ENCODE peak calls at places on chromosomes 12 and 14, in five cellular contexts. A is HepG2, B is K562, G is GM12878, E is H1. I is an unnamed sample.

GRCh38 chr12:3061129-3061857 is 15.9 kb upstream of the TSPAN9 start:
- DNase-seq in G (no peak), B (no peak), A (no peak), E (no peak), I (no peak)

GRCh38 chr14:101178184-101179072 is 274.9 kb upstream of the RTL1 start:
- DNase-seq in G (no peak), B (no peak), A (no peak), E (no peak), I (no peak)

GRCh38 chr12:49515266-49515665 is 23.6 kb upstream of the KCNH3 start:
- DNase-seq in G (no peak), B (no peak), E (no peak), A (no peak), I (no peak)

GRCh38 chr14:42045393-42045792 is 438.7 kb downstream of the LRFN5 start:
- DNase-seq in B (no peak), E (no peak), G (no peak), A (no peak), I (no peak)

GRCh38 chr14:71521238-71521637 is 411.0 kb upstream of the RGS6 start:
- DNase-seq in G (no peak), A (no peak), B (no peak), E (no peak), I (no peak)

GRCh38 chr12:65778268-65779090 is 45.8 kb upstream of the HMGA2 start:
- DNase-seq in B (no peak), G (no peak), A (no peak), E (no peak), I (no peak)

GRCh38 chr14:72217164-72217563 is 284.9 kb downstream of the RGS6 start:
- DNase-seq in A (no peak), G (no peak), E (no peak), B (no peak), I (no peak)

GRCh38 chr12:122880668-122881067 is 15.3 kb downstream of the VPS37B start:
- DNase-seq in A (peak), B (no peak), E (no peak), G (no peak), I (no peak)

GRCh38 chr14:67512463-67513134 is 20.5 kb upstream of the PLEKHH1 start:
- DNase-seq in G (no peak), B (no peak), A (no peak), E (no peak), I (no peak)

GRCh38 chr12:27707216-27707615 is 3.4 kb upstream of the MRPS35 start:
- DNase-seq in B (no peak), E (no peak), A (no peak), G (no peak), I (no peak)

GRCh38 chr12:48995061-48995879 is 3.9 kb downstream of the DDN start:
- DNase-seq in B (peak), A (peak), E (no peak), G (no peak), I (peak)

GRCh38 chr14:54046250-54046649 is 89.6 kb upstream of the BMP4 start:
- DNase-seq in G (no peak), E (no peak), A (peak), B (no peak), I (no peak)

GRCh38 chr14:76589246-76589645 is 172.0 kb upstream of the VASH1 start:
- DNase-seq in B (no peak), E (no peak), A (no peak), G (no peak), I (no peak)

GRCh38 chr14:102140027-102140749 is 491 bp downstream of the WDR20 start:
- DNase-seq in G (no peak), A (peak), B (peak), E (no peak), I (no peak)

GRCh38 chr12:11652351-11653040 is 3.0 kb downstream of the ETV6 start:
- DNase-seq in B (no peak), E (no peak), G (peak), A (no peak), I (no peak)

GRCh38 chr12:52147367-52147972 is 44.3 kb downstream of the KRT80 start:
- DNase-seq in E (no peak), A (peak), B (peak), G (no peak), I (peak)

GRCh38 chr14:100709252-100709955 is 17.3 kb upstream of the DLK1 start:
- DNase-seq in A (no peak), G (no peak), E (no peak), B (no peak), I (no peak)

GRCh38 chr12:1619599-1619998 is 9.4 kb upstream of the WNT5B start:
- DNase-seq in A (no peak), G (peak), B (no peak), E (no peak), I (no peak)

GRCh38 chr12:125114365-125115141 is 49.3 kb downstream of the AACS start:
- DNase-seq in B (no peak), E (no peak), G (no peak), A (no peak), I (no peak)

GRCh38 chr12:81998761-81999378 is 239.7 kb upstream of the PPFIA2 start:
- DNase-seq in G (no peak), A (no peak), B (no peak), E (no peak), I (no peak)

GRCh38 chr14:60215127-60215444 is 33.9 kb upstream of the PPM1A start:
- DNase-seq in G (no peak), A (no peak), E (no peak), B (no peak), I (no peak)

GRCh38 chr12:130354407-130354806 is 16.7 kb downstream of the PIWIL1 start:
- DNase-seq in E (no peak), B (no peak), A (no peak), G (no peak), I (no peak)

GRCh38 chr12:66242261-66242760 is 53.3 kb downstream of the IRAK3 start:
- DNase-seq in G (no peak), A (no peak), E (no peak), B (no peak), I (no peak)

GRCh38 chr12:11953523-11953922 is 117.2 kb upstream of the BCL2L14 start:
- DNase-seq in E (no peak), A (no peak), B (no peak), G (no peak), I (no peak)

GRCh38 chr12:46373303-46374182 is 970 bp upstream of the SLC38A2 start:
- DNase-seq in B (no peak), E (no peak), G (no peak), A (peak), I (no peak)

GRCh38 chr14:98369344-98369743 is 902.7 kb downstream of the BCL11B start:
- DNase-seq in A (no peak), G (no peak), B (no peak), E (no peak), I (no peak)

DNA sequence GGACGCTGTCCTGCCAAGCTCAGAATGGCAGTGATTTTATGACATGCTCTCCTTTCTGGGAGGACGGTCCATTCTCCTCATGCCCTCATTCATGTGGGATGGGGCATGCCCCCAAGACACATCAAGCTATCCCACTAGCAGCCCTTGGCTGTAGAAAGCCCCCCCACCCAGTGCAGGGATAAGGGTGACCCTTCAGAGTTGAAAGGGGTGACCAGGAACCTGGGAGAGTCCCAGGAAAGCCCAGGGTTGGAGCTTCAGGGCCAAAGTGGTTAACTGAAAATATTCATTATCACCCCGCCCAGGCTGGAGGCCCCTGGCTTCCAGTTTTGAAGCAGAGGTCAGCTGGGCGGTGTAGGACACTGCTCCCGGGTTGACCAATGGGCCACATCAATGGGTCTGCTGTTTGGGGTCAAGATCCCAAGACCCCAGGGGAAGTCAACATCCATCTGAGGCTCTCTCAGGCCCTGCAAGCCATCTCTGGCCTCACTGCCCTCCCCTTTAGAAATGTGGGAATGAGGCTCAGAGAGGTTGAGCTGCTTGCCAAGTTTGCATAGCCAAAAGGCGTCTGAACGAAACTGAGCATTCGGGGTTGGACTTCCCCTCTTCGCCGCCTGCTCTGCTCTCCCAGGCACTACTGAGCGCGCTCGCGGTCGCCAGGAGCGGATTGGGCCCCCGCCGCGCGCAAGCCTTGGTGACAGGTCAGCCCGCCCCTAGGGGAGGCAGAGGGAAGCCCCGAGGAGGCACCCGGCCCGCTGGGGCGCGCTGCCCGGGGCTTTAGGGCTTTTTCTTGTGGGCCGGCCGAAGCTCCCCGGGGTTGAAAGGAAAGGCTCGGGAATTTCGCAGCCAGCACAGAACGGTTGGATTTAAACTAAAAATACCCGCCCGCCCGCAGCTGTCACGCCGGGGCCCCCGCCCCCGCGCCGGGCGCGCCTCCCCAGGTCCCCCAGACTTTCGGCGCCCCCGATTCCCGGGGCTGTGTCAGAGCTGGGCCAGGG is 630 bp downstream of the SYNE3 start:
- DNase-seq in B (peak), G (no peak), E (no peak), A (peak), I (no peak)
- TF ChIP-seq EZH2 in B (no peak), G (no peak), E (no peak), A (no peak), I (no peak)

DNA sequence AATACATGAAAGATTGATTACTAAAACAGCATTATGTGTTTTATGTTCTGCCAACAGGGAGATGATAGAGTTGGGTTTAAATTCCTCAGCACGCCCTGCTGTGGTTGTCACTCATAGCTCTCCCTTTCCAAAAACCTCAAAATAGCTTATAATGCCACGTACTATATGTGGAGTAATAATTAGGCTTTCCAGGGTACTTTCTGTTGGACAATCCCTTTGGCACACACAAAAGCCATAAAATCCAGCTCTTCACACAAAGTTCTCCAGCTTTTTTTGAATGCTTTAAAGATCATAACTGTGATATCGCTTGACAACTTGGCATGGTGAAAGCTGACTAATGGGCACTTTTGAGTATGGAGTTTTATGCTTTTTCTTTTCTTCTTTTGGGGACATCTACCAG is 145.3 kb upstream of the DCN start:
- DNase-seq in B (no peak), E (no peak), A (no peak), G (no peak), I (no peak)
- TF ChIP-seq ATF3 in B (no peak), E (no peak), A (no peak), G (no peak), I (no peak)

GRCh38 chr12:104136577-104136976 is 1.4 kb downstream of the NFYB start:
- DNase-seq in E (no peak), G (no peak), B (peak), A (no peak), I (no peak)

GRCh38 chr12:104138747-104139186 is 757 bp upstream of the NFYB start:
- DNase-seq in E (no peak), A (no peak), G (no peak), B (no peak), I (no peak)

GRCh38 chr12:104137175-104137901 is 672 bp downstream of the NFYB start:
- DNase-seq in A (peak), G (peak), E (no peak), B (peak), I (no peak)

GRCh38 chr12:104134882-104135281 is 3.1 kb downstream of the NFYB start:
- DNase-seq in E (no peak), G (no peak), B (no peak), A (no peak), I (no peak)

DNA sequence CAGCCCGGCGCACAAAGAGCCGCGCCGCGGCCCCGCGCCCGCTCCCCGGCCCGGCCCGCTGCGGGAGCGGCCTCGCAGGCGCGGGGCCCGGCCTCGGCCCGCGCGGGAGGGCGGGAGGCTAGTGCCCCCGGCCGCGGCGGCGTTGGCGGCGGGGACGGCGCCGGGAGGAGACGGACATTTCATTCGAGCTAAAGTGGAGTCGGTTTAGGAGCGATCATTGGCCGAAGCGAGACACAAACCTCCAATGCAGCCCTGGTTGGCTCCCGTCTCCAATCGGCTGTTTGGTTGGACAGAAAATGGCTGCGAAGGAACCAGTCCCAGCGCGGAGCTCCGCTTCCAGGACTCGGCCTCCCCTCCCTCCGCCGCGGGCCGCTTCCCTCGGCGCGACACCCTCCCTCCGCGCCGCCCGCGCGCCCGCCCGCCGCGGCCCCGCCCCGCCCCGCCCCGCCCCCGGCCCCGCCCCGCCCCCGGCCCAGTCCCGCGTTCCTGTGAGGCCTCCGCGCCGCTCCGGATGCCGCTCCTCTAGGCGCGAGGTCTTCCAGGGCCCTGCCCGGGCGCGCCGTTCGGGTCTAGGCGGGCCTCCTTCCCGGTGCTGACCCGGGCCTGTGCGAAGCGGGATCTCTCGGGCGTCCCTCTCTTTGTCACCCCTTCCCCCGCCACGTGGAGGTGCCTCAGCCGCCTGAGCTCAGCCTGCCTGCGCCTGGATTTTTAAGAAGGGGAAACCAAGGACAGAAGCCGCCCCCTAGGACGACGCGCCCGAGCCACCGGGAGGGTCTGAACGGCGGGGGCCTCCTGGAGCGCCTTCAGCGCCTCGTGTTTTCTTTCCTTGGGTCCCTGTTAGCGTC is at the start of gene NFYB:
- DNase-seq in E (peak), A (peak), B (peak), G (peak), I (peak)
- TF ChIP-seq EZH2 in E (no peak), A (no peak), B (no peak), G (no peak), I (no peak)

DNA sequence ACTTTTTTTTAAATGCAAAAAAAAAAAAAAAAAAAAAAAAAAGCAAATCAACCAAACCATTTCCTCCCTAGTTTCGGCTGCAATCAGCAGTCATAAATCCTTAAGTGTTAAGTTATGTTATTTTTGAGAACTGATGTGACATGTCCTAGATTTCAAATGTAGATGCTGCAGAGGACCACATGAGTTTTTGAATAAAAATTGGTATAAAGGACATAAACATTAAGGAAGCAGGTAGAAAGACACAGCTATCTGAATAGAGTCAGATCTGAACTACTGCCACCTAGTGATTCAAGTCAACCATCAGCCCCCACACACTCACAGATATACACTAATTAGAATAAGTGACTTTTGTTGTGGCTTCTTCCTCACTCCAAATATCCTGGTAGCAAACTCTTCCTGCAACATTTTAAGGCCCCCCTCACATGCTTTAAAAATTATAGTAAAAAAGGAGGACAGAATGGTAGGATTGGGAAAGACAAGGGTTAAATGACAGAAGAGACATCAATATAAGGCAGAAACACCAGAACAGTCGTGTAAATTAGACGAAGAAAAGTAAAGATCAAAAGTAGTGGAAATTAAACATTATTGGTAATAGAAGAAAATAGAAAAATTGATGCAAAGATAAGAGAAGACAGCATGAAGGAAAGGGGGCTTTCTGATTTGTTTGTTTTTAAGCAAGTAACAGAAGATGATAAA is 394.5 kb upstream of the ATP2B1 start:
- DNase-seq in G (peak), A (peak), E (no peak), B (no peak), I (peak)
- TF ChIP-seq ATF3 in G (no peak), A (no peak), E (no peak), B (no peak), I (no peak)

DNA sequence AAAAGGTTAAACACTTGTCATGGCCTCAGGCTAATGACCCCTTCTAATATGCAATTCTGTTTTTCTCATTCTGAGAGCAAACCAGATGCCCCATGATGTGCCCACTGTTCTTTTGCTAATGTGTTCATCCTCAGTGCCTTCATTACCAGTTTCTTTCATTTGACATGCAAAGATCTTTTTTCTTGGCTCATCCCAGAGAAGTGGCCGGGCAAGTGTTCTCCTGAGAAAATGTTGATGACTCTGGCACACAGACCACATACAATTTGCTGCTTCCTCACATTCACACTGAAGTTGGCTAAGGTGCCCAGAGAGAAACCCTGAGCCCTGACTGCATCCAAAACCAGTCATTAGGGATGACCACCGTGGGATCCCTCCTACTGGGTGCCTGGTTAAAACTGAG is 833.3 kb downstream of the DIO2 start:
- DNase-seq in G (no peak), A (no peak), B (no peak), E (peak), I (no peak)
- TF ChIP-seq EZH2 in G (no peak), A (no peak), B (no peak), E (no peak), I (no peak)